ENCODE peak calls at places on chromosomes 1 and 21, in seven cellular contexts. A, D, F, P, O, B and R are unnamed samples.
A peak's percentile ranks its signal among the peaks of the same experiment; 100 is the strongest.

GRCh38 chr1:154609398-154610380 is 1.7 kb upstream of the ADAR start:
- DNase-seq in A (peak; percentile 34), D (no peak), F (no peak), P (peak; percentile 48), O (no peak), B (no peak), R (no peak)

GRCh38 chr1:114088392-114089299 is 65.0 kb downstream of the SYT6 start:
- DNase-seq in A (peak; percentile 96), D (no peak), F (no peak), P (no peak), O (no peak), B (no peak), R (no peak)

GRCh38 chr1:170200161-170200560 is 54.4 kb downstream of the NTMT2 start:
- DNase-seq in A (no peak), D (no peak), F (no peak), P (no peak), O (no peak), B (no peak), R (no peak)

GRCh38 chr1:27365372-27366112 is 1.2 kb downstream of the MAP3K6 start:
- DNase-seq in A (peak; percentile 89), D (peak; percentile 97), F (peak; percentile 92), P (peak; percentile 91), O (peak; percentile 92), B (peak; percentile 93), R (peak; percentile 58)

GRCh38 chr21:31193761-31194160 is 150.3 kb downstream of the TIAM1 start:
- DNase-seq in A (no peak), D (no peak), F (no peak), P (no peak), O (no peak), B (no peak), R (no peak)

GRCh38 chr1:18703041-18703621 is 72.5 kb downstream of the PAX7 start:
- DNase-seq in A (no peak), D (no peak), F (no peak), P (no peak), O (no peak), B (no peak), R (no peak)

GRCh38 chr1:201468501-201468843 is 516 bp downstream of the PHLDA3 start:
- DNase-seq in A (no peak), D (no peak), F (peak; percentile 43), P (no peak), O (peak; percentile 61), B (peak; percentile 72), R (no peak)

GRCh38 chr1:23601968-23602876 is 42.9 kb upstream of the ID3 start:
- DNase-seq in A (no peak), D (no peak), F (no peak), P (no peak), O (no peak), B (no peak), R (no peak)

GRCh38 chr1:6547301-6547700 is 7.0 kb downstream of the NOL9 start:
- DNase-seq in A (peak; percentile 18), D (no peak), F (no peak), P (no peak), O (no peak), B (no peak), R (no peak)

GRCh38 chr1:149884433-149885363 is 14.7 kb upstream of the BOLA1 start:
- DNase-seq in A (peak; percentile 87), D (no peak), F (no peak), P (peak; percentile 37), O (no peak), B (no peak), R (no peak)

GRCh38 chr1:86499987-86500593 is 31.4 kb downstream of the CLCA1 start:
- DNase-seq in A (peak; percentile 48), D (no peak), F (no peak), P (no peak), O (no peak), B (no peak), R (no peak)

DNA sequence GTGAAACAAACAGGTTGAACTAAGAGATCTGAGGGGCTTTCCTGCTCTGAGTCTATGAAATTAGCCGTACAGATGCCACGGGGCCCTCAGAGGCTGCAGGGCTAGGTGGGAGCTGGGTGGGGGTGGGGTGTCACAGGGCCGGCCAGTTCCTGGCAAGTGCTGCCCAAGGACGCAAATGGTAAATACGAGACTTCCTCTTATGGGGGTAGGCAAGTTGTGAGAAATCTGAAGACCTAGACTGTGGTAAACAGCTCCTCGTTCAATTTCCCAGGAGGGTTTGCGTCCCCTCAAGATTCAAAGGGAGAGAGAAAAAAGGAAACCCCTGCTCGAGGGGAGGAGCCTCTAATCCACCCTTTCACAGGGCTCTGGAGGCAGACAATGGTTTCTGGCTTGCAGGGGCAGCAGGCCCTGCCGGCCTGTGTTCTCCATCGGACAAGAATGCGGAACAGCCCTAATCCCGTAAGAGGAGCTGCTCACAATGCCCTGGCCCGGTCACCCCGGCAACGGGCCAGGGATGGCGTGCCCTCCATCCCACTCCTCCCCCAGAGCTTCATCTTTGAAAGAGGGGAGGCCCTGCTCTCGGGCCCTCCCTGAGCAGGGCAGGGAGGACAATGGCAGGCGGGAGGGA is 7.8 kb downstream of the NUAK2 start:
- DNase-seq in A (peak; percentile 85), D (no peak), F (peak; percentile 49), P (peak; percentile 67), O (no peak), B (peak; percentile 82), R (no peak)
- TF ChIP-seq POLR2A in A (no peak), D (no peak), F (no peak), P (no peak), O (no peak), B (no peak), R (no peak)

GRCh38 chr1:200037904-200038644 is 10.6 kb downstream of the NR5A2 start:
- DNase-seq in A (no peak), D (no peak), F (no peak), P (no peak), O (no peak), B (no peak), R (no peak)

GRCh38 chr1:200040516-200041138 is 13.1 kb downstream of the NR5A2 start:
- DNase-seq in A (no peak), D (no peak), F (no peak), P (no peak), O (no peak), B (no peak), R (no peak)

GRCh38 chr1:200038645-200038986 is 11.1 kb downstream of the NR5A2 start:
- DNase-seq in A (no peak), D (no peak), F (no peak), P (no peak), O (no peak), B (no peak), R (no peak)

GRCh38 chr1:200039849-200040479 is 12.5 kb downstream of the NR5A2 start:
- DNase-seq in A (no peak), D (no peak), F (no peak), P (no peak), O (no peak), B (no peak), R (no peak)

DNA sequence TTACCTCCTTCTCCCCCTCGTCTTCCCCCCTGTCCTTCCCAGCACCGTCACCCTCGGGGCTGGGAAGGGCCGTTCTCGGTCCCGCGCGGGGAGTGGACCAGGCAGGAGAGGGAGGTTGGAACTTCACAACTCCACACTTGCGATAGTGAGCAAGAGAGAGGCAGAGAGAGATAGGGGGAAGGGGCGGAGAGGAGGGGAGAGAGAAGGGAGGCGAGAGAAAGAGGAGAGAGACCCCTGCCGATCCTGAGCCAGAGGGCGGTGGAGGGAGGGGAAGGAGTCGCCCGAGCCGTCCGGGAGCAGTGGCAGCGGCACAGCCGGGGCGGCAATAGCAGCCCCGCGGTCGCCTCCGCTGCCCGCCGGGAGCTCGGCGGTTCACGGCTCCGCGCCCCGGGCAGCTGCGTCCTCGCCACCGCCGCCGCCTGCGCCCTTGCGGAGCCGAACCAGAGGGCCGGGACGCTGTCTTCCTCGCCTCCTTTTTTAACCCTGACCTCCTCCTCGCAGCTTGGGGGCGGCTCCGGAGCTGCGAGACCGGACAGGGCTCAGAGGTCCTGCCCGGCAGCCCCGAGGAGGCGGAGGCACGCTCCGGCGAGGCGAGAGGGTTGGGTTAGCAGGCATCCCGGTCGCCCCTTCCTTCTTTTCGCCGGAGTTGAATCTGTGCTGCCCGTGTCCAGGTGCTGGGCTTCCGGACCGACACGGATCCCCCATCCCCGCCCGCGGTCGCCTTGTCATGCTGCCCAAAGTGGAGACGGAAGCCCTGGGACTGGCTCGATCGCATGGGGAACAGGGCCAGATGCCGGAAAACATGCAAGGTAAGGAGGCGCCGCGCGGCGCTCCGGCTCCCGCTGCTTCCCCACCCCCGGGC is 11.7 kb downstream of the NR5A2 start:
- DNase-seq in A (peak; percentile 52), D (no peak), F (peak; percentile 47), P (no peak), O (no peak), B (no peak), R (no peak)
- TF ChIP-seq POLR2A in A (no peak), D (no peak), F (no peak), P (no peak), O (no peak), B (no peak), R (no peak)

GRCh38 chr1:22347854-22348760 is 103.5 kb upstream of the ZBTB40 start:
- DNase-seq in A (no peak), D (no peak), F (no peak), P (no peak), O (no peak), B (no peak), R (no peak)

GRCh38 chr1:22351757-22352080 is 99.9 kb upstream of the ZBTB40 start:
- DNase-seq in A (no peak), D (no peak), F (no peak), P (no peak), O (no peak), B (no peak), R (no peak)

GRCh38 chr1:22350171-22350961 is 101.3 kb upstream of the ZBTB40 start:
- DNase-seq in A (no peak), D (no peak), F (no peak), P (no peak), O (no peak), B (no peak), R (no peak)

GRCh38 chr1:22350987-22351756 is 100.5 kb upstream of the ZBTB40 start:
- DNase-seq in A (no peak), D (no peak), F (no peak), P (no peak), O (no peak), B (no peak), R (no peak)

GRCh38 chr1:22349302-22350043 is 102.2 kb upstream of the ZBTB40 start:
- DNase-seq in A (no peak), D (no peak), F (no peak), P (no peak), O (no peak), B (no peak), R (no peak)
- TF ChIP-seq POLR2A in A (no peak), D (no peak), F (no peak), P (no peak), O (no peak), B (no peak), R (no peak)

DNA sequence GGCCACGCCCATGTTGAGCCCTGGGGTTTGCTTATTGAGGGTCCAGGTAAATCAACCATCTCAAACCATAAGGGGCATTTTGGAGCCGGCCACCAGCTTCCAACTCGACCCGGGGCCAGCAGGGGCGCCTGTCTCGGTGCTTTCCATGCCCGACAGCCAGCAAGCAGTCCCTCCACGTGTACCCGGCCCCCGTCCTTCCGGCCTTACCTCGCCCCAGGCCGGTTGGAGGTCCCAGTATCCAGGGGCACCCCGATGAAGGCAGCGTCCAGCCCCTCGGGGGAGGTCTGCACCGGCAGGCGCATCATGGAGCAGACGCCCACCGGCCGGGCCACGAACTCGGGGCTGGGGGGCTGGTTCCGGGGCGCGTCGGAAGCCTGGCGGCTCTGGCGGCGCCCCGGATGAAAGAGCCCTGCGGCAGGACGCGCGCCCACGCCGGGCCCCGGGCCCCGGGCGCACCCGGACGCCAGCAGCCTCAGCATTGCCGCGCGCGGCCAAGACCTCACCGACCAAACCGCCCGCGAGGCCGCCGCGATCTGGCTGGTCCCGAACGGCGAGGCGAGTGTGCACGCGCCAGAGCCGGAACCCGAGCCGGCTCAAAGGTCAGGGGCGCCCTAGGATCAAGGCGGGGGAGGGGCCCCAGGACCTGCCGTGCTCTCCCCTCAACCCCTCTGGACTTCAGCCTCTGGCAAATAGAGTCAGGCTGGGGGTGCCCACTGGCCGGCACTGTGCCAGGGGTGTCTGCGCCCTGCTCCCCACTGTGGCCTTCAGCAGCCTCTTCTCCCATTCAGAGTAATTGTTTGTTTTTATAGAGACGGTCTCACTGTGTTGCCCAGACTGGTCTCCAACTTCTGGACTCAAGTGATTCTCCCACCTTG is at the start of gene AGMAT:
- DNase-seq in A (peak; percentile 79), D (no peak), F (no peak), P (peak; percentile 70), O (peak; percentile 77), B (peak; percentile 66), R (no peak)
- TF ChIP-seq POLR2A in A (no peak), D (no peak), F (no peak), P (peak; percentile 69), O (no peak), B (no peak), R (no peak)